ENCODE peak calls at places on chromosomes 5 and 9, in six cellular contexts. One of them, this sample, is unnamed.

GRCh38 chr9:38047301-38048251 is 21.5 kb downstream of the SHB start:
- DNase-seq in T-helper 17 cell: no peak
- DNase-seq in EH: peak
- DNase-seq in head of caudate nucleus: peak
- DNase-seq in GM12892: no peak
- DNase-seq in SHP77 treated with DMSO at 0.1 percent for 48 hours: no peak
- DNase-seq in this sample: peak

GRCh38 chr9:71647094-71647591 is 121.2 kb downstream of the CEMIP2 start:
- DNase-seq in T-helper 17 cell: no peak
- DNase-seq in EH: peak
- DNase-seq in head of caudate nucleus: peak
- DNase-seq in GM12892: no peak
- DNase-seq in SHP77 treated with DMSO at 0.1 percent for 48 hours: no peak
- DNase-seq in this sample: peak

GRCh38 chr5:172443441-172444109 is 10.8 kb downstream of the SH3PXD2B start:
- DNase-seq in T-helper 17 cell: no peak
- DNase-seq in EH: peak
- DNase-seq in head of caudate nucleus: no peak
- DNase-seq in GM12892: no peak
- DNase-seq in SHP77 treated with DMSO at 0.1 percent for 48 hours: peak
- DNase-seq in this sample: peak

GRCh38 chr9:132176338-132176737 is 14.5 kb downstream of the NTNG2 start:
- DNase-seq in T-helper 17 cell: no peak
- DNase-seq in EH: no peak
- DNase-seq in head of caudate nucleus: no peak
- DNase-seq in GM12892: no peak
- DNase-seq in SHP77 treated with DMSO at 0.1 percent for 48 hours: no peak
- DNase-seq in this sample: no peak

GRCh38 chr5:37375091-37375490 is 4.0 kb upstream of the WDR70 start:
- DNase-seq in T-helper 17 cell: no peak
- DNase-seq in EH: no peak
- DNase-seq in head of caudate nucleus: no peak
- DNase-seq in GM12892: no peak
- DNase-seq in SHP77 treated with DMSO at 0.1 percent for 48 hours: no peak
- DNase-seq in this sample: no peak

GRCh38 chr5:68251386-68251785 is 35.8 kb downstream of the PIK3R1 start:
- DNase-seq in T-helper 17 cell: no peak
- DNase-seq in EH: peak
- DNase-seq in head of caudate nucleus: no peak
- DNase-seq in GM12892: no peak
- DNase-seq in SHP77 treated with DMSO at 0.1 percent for 48 hours: no peak
- DNase-seq in this sample: no peak

GRCh38 chr9:86122309-86122708 is 23.0 kb upstream of the GOLM1 start:
- DNase-seq in T-helper 17 cell: no peak
- DNase-seq in EH: no peak
- DNase-seq in head of caudate nucleus: no peak
- DNase-seq in GM12892: no peak
- DNase-seq in SHP77 treated with DMSO at 0.1 percent for 48 hours: no peak
- DNase-seq in this sample: no peak

GRCh38 chr9:20980713-20981481 is 50.5 kb downstream of the HACD4 start:
- DNase-seq in T-helper 17 cell: no peak
- DNase-seq in EH: peak
- DNase-seq in head of caudate nucleus: no peak
- DNase-seq in GM12892: no peak
- DNase-seq in SHP77 treated with DMSO at 0.1 percent for 48 hours: no peak
- DNase-seq in this sample: no peak

GRCh38 chr9:90611568-90611967 is 31.1 kb downstream of the DIRAS2 start:
- DNase-seq in T-helper 17 cell: no peak
- DNase-seq in EH: no peak
- DNase-seq in head of caudate nucleus: no peak
- DNase-seq in GM12892: no peak
- DNase-seq in SHP77 treated with DMSO at 0.1 percent for 48 hours: no peak
- DNase-seq in this sample: no peak

GRCh38 chr5:151026674-151027073 is 6.3 kb downstream of the GPX3 start:
- DNase-seq in T-helper 17 cell: no peak
- DNase-seq in EH: no peak
- DNase-seq in head of caudate nucleus: no peak
- DNase-seq in GM12892: no peak
- DNase-seq in SHP77 treated with DMSO at 0.1 percent for 48 hours: no peak
- DNase-seq in this sample: peak

GRCh38 chr9:113998529-113999255 is 79.4 kb downstream of the AMBP start:
- DNase-seq in T-helper 17 cell: no peak
- DNase-seq in EH: peak
- DNase-seq in head of caudate nucleus: peak
- DNase-seq in GM12892: no peak
- DNase-seq in SHP77 treated with DMSO at 0.1 percent for 48 hours: no peak
- DNase-seq in this sample: peak

GRCh38 chr5:15798006-15798405 is 298.0 kb downstream of the FBXL7 start:
- DNase-seq in T-helper 17 cell: no peak
- DNase-seq in EH: no peak
- DNase-seq in head of caudate nucleus: no peak
- DNase-seq in GM12892: no peak
- DNase-seq in SHP77 treated with DMSO at 0.1 percent for 48 hours: no peak
- DNase-seq in this sample: no peak

GRCh38 chr9:83219154-83219923 is 156.4 kb upstream of the RASEF start:
- DNase-seq in T-helper 17 cell: no peak
- DNase-seq in EH: peak
- DNase-seq in head of caudate nucleus: peak
- DNase-seq in GM12892: no peak
- DNase-seq in SHP77 treated with DMSO at 0.1 percent for 48 hours: no peak
- DNase-seq in this sample: peak

GRCh38 chr5:91469517-91470165 is 86.5 kb upstream of the ARRDC3 start:
- DNase-seq in T-helper 17 cell: no peak
- DNase-seq in EH: no peak
- DNase-seq in head of caudate nucleus: no peak
- DNase-seq in GM12892: no peak
- DNase-seq in SHP77 treated with DMSO at 0.1 percent for 48 hours: no peak
- DNase-seq in this sample: peak

GRCh38 chr5:68468322-68468721 is 252.8 kb downstream of the PIK3R1 start:
- DNase-seq in T-helper 17 cell: no peak
- DNase-seq in EH: no peak
- DNase-seq in head of caudate nucleus: no peak
- DNase-seq in GM12892: no peak
- DNase-seq in SHP77 treated with DMSO at 0.1 percent for 48 hours: no peak
- DNase-seq in this sample: no peak

GRCh38 chr5:91401175-91401574 is 18.1 kb upstream of the ARRDC3 start:
- DNase-seq in T-helper 17 cell: no peak
- DNase-seq in EH: peak
- DNase-seq in head of caudate nucleus: no peak
- DNase-seq in GM12892: no peak
- DNase-seq in SHP77 treated with DMSO at 0.1 percent for 48 hours: no peak
- DNase-seq in this sample: no peak

GRCh38 chr5:14413331-14413750 is 168.3 kb upstream of the OTULINL start:
- DNase-seq in T-helper 17 cell: peak
- DNase-seq in EH: peak
- DNase-seq in head of caudate nucleus: no peak
- DNase-seq in GM12892: no peak
- DNase-seq in SHP77 treated with DMSO at 0.1 percent for 48 hours: no peak
- DNase-seq in this sample: no peak

GRCh38 chr5:10145922-10146321 is 103.8 kb downstream of the ATPSCKMT start:
- DNase-seq in T-helper 17 cell: no peak
- DNase-seq in EH: peak
- DNase-seq in head of caudate nucleus: no peak
- DNase-seq in GM12892: no peak
- DNase-seq in SHP77 treated with DMSO at 0.1 percent for 48 hours: no peak
- DNase-seq in this sample: no peak

GRCh38 chr9:6924149-6924548 is 166.4 kb downstream of the KDM4C start:
- DNase-seq in T-helper 17 cell: no peak
- DNase-seq in EH: no peak
- DNase-seq in head of caudate nucleus: no peak
- DNase-seq in GM12892: no peak
- DNase-seq in SHP77 treated with DMSO at 0.1 percent for 48 hours: no peak
- DNase-seq in this sample: no peak

GRCh38 chr9:126531035-126531571 is 82.6 kb upstream of the LMX1B start:
- DNase-seq in T-helper 17 cell: no peak
- DNase-seq in EH: no peak
- DNase-seq in head of caudate nucleus: no peak
- DNase-seq in GM12892: no peak
- DNase-seq in SHP77 treated with DMSO at 0.1 percent for 48 hours: no peak
- DNase-seq in this sample: no peak

GRCh38 chr9:121895274-121895835 is 197.8 kb downstream of the TTLL11 start:
- DNase-seq in T-helper 17 cell: no peak
- DNase-seq in EH: no peak
- DNase-seq in head of caudate nucleus: no peak
- DNase-seq in GM12892: no peak
- DNase-seq in SHP77 treated with DMSO at 0.1 percent for 48 hours: no peak
- DNase-seq in this sample: no peak

This sample was measured in upper lobe of left lung.